ENCODE peak calls at places on chromosomes 6 and 20, in five cellular contexts. One of them, this sample, is unnamed.
A peak's percentile ranks its signal among the peaks of the same experiment; 100 is the strongest.

GRCh38 chr20:41135187-41135887 is 2.0 kb upstream of the PLCG1 start:
- DNase-seq in H1: peak; percentile 77
- DNase-seq in A549: peak; percentile 44
- DNase-seq in K562: peak; percentile 68
- DNase-seq in GM12878: no peak
- DNase-seq in this sample: peak; percentile 70

GRCh38 chr6:70680396-70680795 is 12.7 kb downstream of the SMAP1 start:
- DNase-seq in H1: no peak
- DNase-seq in A549: no peak
- DNase-seq in K562: no peak
- DNase-seq in GM12878: no peak
- DNase-seq in this sample: no peak

GRCh38 chr6:169805242-169805838 is 53.9 kb downstream of the ERMARD start:
- DNase-seq in H1: peak; percentile 16
- DNase-seq in A549: no peak
- DNase-seq in K562: no peak
- DNase-seq in GM12878: no peak
- DNase-seq in this sample: no peak

GRCh38 chr6:3549314-3549940 is 92.6 kb upstream of the SLC22A23 start:
- DNase-seq in H1: peak; percentile 14
- DNase-seq in A549: no peak
- DNase-seq in K562: no peak
- DNase-seq in GM12878: no peak
- DNase-seq in this sample: no peak

GRCh38 chr6:54217018-54217417 is 91.2 kb upstream of the TINAG start:
- DNase-seq in H1: no peak
- DNase-seq in A549: no peak
- DNase-seq in K562: no peak
- DNase-seq in GM12878: no peak
- DNase-seq in this sample: no peak

GRCh38 chr6:137764464-137764863 is 102.6 kb upstream of the TNFAIP3 start:
- DNase-seq in H1: no peak
- DNase-seq in A549: no peak
- DNase-seq in K562: no peak
- DNase-seq in GM12878: no peak
- DNase-seq in this sample: no peak

GRCh38 chr20:13422637-13423036 is 201.6 kb downstream of the ISM1 start:
- DNase-seq in H1: no peak
- DNase-seq in A549: peak; percentile 51
- DNase-seq in K562: no peak
- DNase-seq in GM12878: no peak
- DNase-seq in this sample: peak; percentile 66

GRCh38 chr20:1283522-1284210 is 17.6 kb downstream of the SNPH start:
- DNase-seq in H1: no peak
- DNase-seq in A549: no peak
- DNase-seq in K562: no peak
- DNase-seq in GM12878: no peak
- DNase-seq in this sample: no peak

GRCh38 chr6:7615611-7616383 is 25.8 kb downstream of the SNRNP48 start:
- DNase-seq in H1: peak; percentile 58
- DNase-seq in A549: peak; percentile 57
- DNase-seq in K562: peak; percentile 52
- DNase-seq in GM12878: no peak
- DNase-seq in this sample: peak; percentile 72

GRCh38 chr6:14305131-14305530 is 187.6 kb downstream of the CD83 start:
- DNase-seq in H1: no peak
- DNase-seq in A549: no peak
- DNase-seq in K562: no peak
- DNase-seq in GM12878: no peak
- DNase-seq in this sample: no peak

GRCh38 chr20:19095762-19096161 is 116.7 kb upstream of the SLC24A3 start:
- DNase-seq in H1: peak; percentile 56
- DNase-seq in A549: peak; percentile 32
- DNase-seq in K562: no peak
- DNase-seq in GM12878: no peak
- DNase-seq in this sample: no peak

GRCh38 chr6:150539111-150539510 is 60.6 kb upstream of the PLEKHG1 start:
- DNase-seq in H1: no peak
- DNase-seq in A549: no peak
- DNase-seq in K562: no peak
- DNase-seq in GM12878: no peak
- DNase-seq in this sample: no peak

GRCh38 chr6:161744211-161745067 is 470.6 kb upstream of the AGPAT4 start:
- DNase-seq in H1: no peak
- DNase-seq in A549: no peak
- DNase-seq in K562: no peak
- DNase-seq in GM12878: no peak
- DNase-seq in this sample: no peak

GRCh38 chr6:137846772-137847313 is 20.2 kb upstream of the TNFAIP3 start:
- DNase-seq in H1: no peak
- DNase-seq in A549: no peak
- DNase-seq in K562: peak; percentile 18
- DNase-seq in GM12878: no peak
- DNase-seq in this sample: no peak

GRCh38 chr6:116157391-116157790 is 31.5 kb upstream of the COL10A1 start:
- DNase-seq in H1: no peak
- DNase-seq in A549: no peak
- DNase-seq in K562: no peak
- DNase-seq in GM12878: no peak
- DNase-seq in this sample: no peak

GRCh38 chr6:143549221-143549620 is 37.7 kb upstream of the FUCA2 start:
- DNase-seq in H1: no peak
- DNase-seq in A549: no peak
- DNase-seq in K562: no peak
- DNase-seq in GM12878: no peak
- DNase-seq in this sample: no peak

GRCh38 chr6:149461670-149462069 is 23.1 kb downstream of the ZC3H12D start:
- DNase-seq in H1: no peak
- DNase-seq in A549: no peak
- DNase-seq in K562: no peak
- DNase-seq in GM12878: no peak
- DNase-seq in this sample: no peak

GRCh38 chr6:26311012-26311384 is 54.0 kb upstream of the BTN3A2 start:
- DNase-seq in H1: peak; percentile 72
- DNase-seq in A549: peak; percentile 69
- DNase-seq in K562: peak; percentile 52
- DNase-seq in GM12878: no peak
- DNase-seq in this sample: peak; percentile 38

GRCh38 chr6:111631930-111632460 is 26.3 kb upstream of the TRAF3IP2 start:
- DNase-seq in H1: peak; percentile 58
- DNase-seq in A549: no peak
- DNase-seq in K562: no peak
- DNase-seq in GM12878: no peak
- DNase-seq in this sample: no peak

GRCh38 chr6:137709424-137710281 is 157.4 kb upstream of the TNFAIP3 start:
- DNase-seq in H1: no peak
- DNase-seq in A549: no peak
- DNase-seq in K562: no peak
- DNase-seq in GM12878: no peak
- DNase-seq in this sample: no peak

GRCh38 chr6:15527838-15528617 is 134.8 kb downstream of the DTNBP1 start:
- DNase-seq in H1: peak; percentile 45
- DNase-seq in A549: no peak
- DNase-seq in K562: no peak
- DNase-seq in GM12878: no peak
- DNase-seq in this sample: no peak

GRCh38 chr6:16278048-16278724 is 39.8 kb downstream of the GMPR start:
- DNase-seq in H1: no peak
- DNase-seq in A549: no peak
- DNase-seq in K562: no peak
- DNase-seq in GM12878: no peak
- DNase-seq in this sample: no peak

GRCh38 chr6:153484056-153484455 is 353.0 kb upstream of the RGS17 start:
- DNase-seq in H1: no peak
- DNase-seq in A549: no peak
- DNase-seq in K562: no peak
- DNase-seq in GM12878: no peak
- DNase-seq in this sample: no peak

GRCh38 chr6:26180346-26180745 is 93.1 kb downstream of the HFE start:
- DNase-seq in H1: no peak
- DNase-seq in A549: no peak
- DNase-seq in K562: no peak
- DNase-seq in GM12878: no peak
- DNase-seq in this sample: no peak

GRCh38 chr6:137728386-137729349 is 138.4 kb upstream of the TNFAIP3 start:
- DNase-seq in H1: no peak
- DNase-seq in A549: peak; percentile 25
- DNase-seq in K562: no peak
- DNase-seq in GM12878: no peak
- DNase-seq in this sample: peak; percentile 92

GRCh38 chr6:90343581-90343980 is 46.9 kb upstream of the BACH2 start:
- DNase-seq in H1: no peak
- DNase-seq in A549: peak; percentile 11
- DNase-seq in K562: no peak
- DNase-seq in GM12878: no peak
- DNase-seq in this sample: no peak

GRCh38 chr20:58452667-58453255 is 62.4 kb downstream of the APCDD1L start:
- DNase-seq in H1: no peak
- DNase-seq in A549: no peak
- DNase-seq in K562: no peak
- DNase-seq in GM12878: no peak
- DNase-seq in this sample: no peak

GRCh38 chr6:14713008-14713452 is 532.8 kb upstream of the JARID2 start:
- DNase-seq in H1: no peak
- DNase-seq in A549: peak; percentile 21
- DNase-seq in K562: no peak
- DNase-seq in GM12878: no peak
- DNase-seq in this sample: no peak

GRCh38 chr6:16377470-16377869 is 139.1 kb downstream of the GMPR start:
- DNase-seq in H1: no peak
- DNase-seq in A549: no peak
- DNase-seq in K562: no peak
- DNase-seq in GM12878: no peak
- DNase-seq in this sample: no peak

GRCh38 chr6:1290805-1291204 is 21.1 kb upstream of the FOXQ1 start:
- DNase-seq in H1: no peak
- DNase-seq in A549: no peak
- DNase-seq in K562: no peak
- DNase-seq in GM12878: no peak
- DNase-seq in this sample: no peak

GRCh38 chr6:1291381-1291780 is 20.5 kb upstream of the FOXQ1 start:
- DNase-seq in H1: no peak
- DNase-seq in A549: no peak
- DNase-seq in K562: no peak
- DNase-seq in GM12878: no peak
- DNase-seq in this sample: no peak

GRCh38 chr6:1283486-1283885 is 28.4 kb upstream of the FOXQ1 start:
- DNase-seq in H1: no peak
- DNase-seq in A549: no peak
- DNase-seq in K562: no peak
- DNase-seq in GM12878: no peak
- DNase-seq in this sample: no peak

GRCh38 chr6:1285589-1286340 is 26.1 kb upstream of the FOXQ1 start:
- DNase-seq in H1: no peak
- DNase-seq in A549: no peak
- DNase-seq in K562: no peak
- DNase-seq in GM12878: no peak
- DNase-seq in this sample: no peak

DNA sequence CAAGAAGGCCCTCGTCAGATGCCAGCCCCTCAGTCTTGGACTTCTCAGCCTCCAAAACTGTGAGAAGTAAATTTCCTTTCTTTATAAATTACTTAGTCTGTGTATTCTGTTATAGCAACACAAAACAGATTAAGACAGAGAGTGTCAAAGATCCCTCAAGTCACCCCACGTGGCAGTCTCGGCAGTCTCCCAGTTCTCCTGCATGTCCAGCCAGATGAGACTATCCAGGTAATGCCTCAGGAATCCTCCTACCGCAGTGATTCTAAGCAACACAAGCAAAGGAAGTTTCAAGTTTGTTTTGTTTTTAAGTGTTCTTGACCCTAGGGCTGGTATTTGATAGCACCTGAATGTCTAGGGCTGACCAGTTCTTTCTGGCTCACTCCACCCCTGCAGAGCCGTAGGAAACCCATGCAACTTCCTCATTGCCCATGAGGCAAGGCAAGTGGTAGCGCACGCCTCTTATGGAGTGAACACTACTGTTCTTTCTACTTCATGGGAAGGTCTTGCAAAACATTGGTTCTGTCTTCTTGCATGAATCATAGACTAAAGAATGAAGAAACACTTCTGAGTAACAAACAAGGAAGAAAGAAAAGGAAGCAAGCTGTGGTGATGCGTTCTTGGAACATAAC is 24.8 kb upstream of the FOXQ1 start:
- DNase-seq in H1: no peak
- DNase-seq in A549: peak; percentile 67
- DNase-seq in K562: no peak
- DNase-seq in GM12878: no peak
- DNase-seq in this sample: no peak
- TF ChIP-seq HDAC2 in H1: no peak
- TF ChIP-seq HDAC2 in A549: no peak
- TF ChIP-seq HDAC2 in K562: no peak
- TF ChIP-seq HDAC2 in GM12878: no peak
- TF ChIP-seq HDAC2 in this sample: no peak

DNA sequence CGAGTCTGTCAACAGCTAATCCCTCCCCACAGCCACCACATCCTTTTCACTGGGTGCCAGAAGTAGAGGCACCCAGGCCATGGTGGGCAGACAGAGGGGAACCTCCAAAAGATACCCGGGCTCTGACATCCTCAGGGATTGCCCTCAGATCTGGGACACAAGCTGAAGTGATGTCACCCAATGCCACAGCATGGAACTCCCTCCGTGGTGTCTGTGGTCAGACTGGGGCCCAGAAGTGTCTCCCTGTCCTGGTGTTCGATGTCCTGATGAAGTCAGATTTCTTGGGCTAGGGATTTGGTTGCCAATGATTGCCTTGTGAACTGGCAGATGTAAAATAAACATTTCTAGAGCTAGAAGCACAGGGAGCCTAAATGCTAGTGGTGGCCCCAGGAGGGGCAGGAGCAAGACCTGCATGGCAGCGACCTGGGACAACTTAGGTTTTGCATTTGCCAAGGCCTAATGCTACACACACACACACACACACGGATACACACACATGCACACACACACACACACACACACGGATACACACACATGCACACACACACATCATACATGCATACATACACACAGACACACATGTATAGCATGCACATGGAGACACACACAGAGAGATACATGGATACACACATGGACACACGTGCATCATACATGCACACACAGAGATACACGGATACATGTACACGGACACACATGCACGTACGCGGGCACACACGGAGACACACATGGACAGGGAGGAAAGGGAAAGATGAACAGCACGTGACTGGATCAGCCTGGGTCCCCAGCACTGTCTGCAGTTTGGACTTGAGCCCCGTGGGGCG is 221.0 kb downstream of the NFATC2 start:
- DNase-seq in H1: no peak
- DNase-seq in A549: no peak
- DNase-seq in K562: no peak
- DNase-seq in GM12878: no peak
- DNase-seq in this sample: no peak
- TF ChIP-seq HDAC2 in H1: no peak
- TF ChIP-seq HDAC2 in A549: no peak
- TF ChIP-seq HDAC2 in K562: no peak
- TF ChIP-seq HDAC2 in GM12878: no peak
- TF ChIP-seq HDAC2 in this sample: no peak

GRCh38 chr6:40678941-40679340 is 91.8 kb upstream of the LRFN2 start:
- DNase-seq in H1: no peak
- DNase-seq in A549: no peak
- DNase-seq in K562: no peak
- DNase-seq in GM12878: no peak
- DNase-seq in this sample: no peak
- TF ChIP-seq HDAC2 in H1: no peak
- TF ChIP-seq HDAC2 in A549: no peak
- TF ChIP-seq HDAC2 in K562: no peak
- TF ChIP-seq HDAC2 in GM12878: no peak
- TF ChIP-seq HDAC2 in this sample: no peak

GRCh38 chr20:63351811-63352591 is 9.1 kb downstream of the CHRNA4 start:
- DNase-seq in H1: peak; percentile 82
- DNase-seq in A549: no peak
- DNase-seq in K562: no peak
- DNase-seq in GM12878: no peak
- DNase-seq in this sample: no peak
- TF ChIP-seq HDAC2 in H1: no peak
- TF ChIP-seq HDAC2 in A549: no peak
- TF ChIP-seq HDAC2 in K562: no peak
- TF ChIP-seq HDAC2 in GM12878: no peak
- TF ChIP-seq HDAC2 in this sample: no peak

This sample was measured in HepG2.